ENCODE peak calls at places on chromosome 20, in ten cellular contexts. X is GM20000, K is mesothelial cell of epicardium, F is transverse colon, C is dorsolateral prefrontal cortex, Y is activated B cell treated with CpG ODN at 0.5 μM for 24 hours, V is foreskin fibroblast, I is GM12865, T is nephron progenitor cell, O is HCT116. P is an unnamed sample.

GRCh38 chr20:8722277-8722928 is 346.5 kb upstream of the PLCB4 start:
- DNase-seq in Y (no peak), K (no peak), T (peak; percentile 45), X (peak; percentile 35), C (peak; percentile 27), V (peak; percentile 41), O (peak; percentile 59), F (peak; percentile 10), I (peak; percentile 72), P (no peak)

GRCh38 chr20:25310921-25311728 is 63.2 kb downstream of the PYGB start:
- DNase-seq in Y (no peak), C (no peak), V (peak; percentile 91), K (peak; percentile 5), I (no peak), T (no peak), F (peak; percentile 5), X (no peak), O (no peak), P (no peak)

GRCh38 chr20:49957487-49957938 is 21.3 kb downstream of the RNF114 start:
- DNase-seq in Y (no peak), V (no peak), X (no peak), T (no peak), K (no peak), F (no peak), O (no peak), C (no peak), I (no peak), P (no peak)

GRCh38 chr20:17952692-17953684 is 15.6 kb downstream of the SNX5 start:
- DNase-seq in I (no peak), T (no peak), F (no peak), C (no peak), V (no peak), K (no peak), X (no peak), Y (no peak), O (no peak), P (no peak)

GRCh38 chr20:38043512-38044300 is 10.2 kb downstream of the RPRD1B start:
- DNase-seq in C (no peak), V (peak; percentile 71), Y (no peak), F (no peak), O (no peak), K (no peak), I (no peak), T (no peak), X (no peak), P (no peak)

GRCh38 chr20:38112943-38113294 is 52.2 kb downstream of the TGM2 start:
- DNase-seq in V (no peak), I (no peak), F (no peak), T (no peak), O (no peak), K (no peak), Y (no peak), X (no peak), C (no peak), P (no peak)

GRCh38 chr20:9068232-9068781 is 580 bp upstream of the PLCB4 start:
- DNase-seq in T (peak; percentile 83), C (no peak), V (peak; percentile 24), F (peak; percentile 36), Y (no peak), K (peak; percentile 40), I (no peak), X (no peak), O (no peak), P (peak; percentile 79)

GRCh38 chr20:8963330-8963729 is 105.6 kb upstream of the PLCB4 start:
- DNase-seq in T (no peak), V (no peak), C (no peak), K (no peak), F (no peak), I (no peak), X (no peak), O (no peak), Y (no peak), P (no peak)

GRCh38 chr20:49964964-49965780 is 17.6 kb upstream of the SNAI1 start:
- DNase-seq in I (peak; percentile 66), O (peak; percentile 54), K (no peak), X (peak; percentile 62), C (no peak), V (no peak), F (peak; percentile 31), T (peak; percentile 59), Y (no peak), P (no peak)

GRCh38 chr20:17150858-17151257 is 76.0 kb upstream of the PCSK2 start:
- DNase-seq in I (no peak), F (no peak), K (no peak), C (no peak), Y (no peak), X (no peak), O (no peak), V (no peak), T (no peak), P (no peak)

GRCh38 chr20:44750081-44750805 is 4.6 kb downstream of the KCNK15 start:
- DNase-seq in V (no peak), C (no peak), X (no peak), Y (no peak), O (no peak), K (no peak), I (no peak), T (no peak), F (no peak), P (no peak)
- TF ChIP-seq CTCF in V (no peak), C (no peak), X (peak; percentile 17), Y (no peak), O (peak; percentile 16), K (no peak), I (no peak), T (no peak), F (peak; percentile 31), P (no peak)

GRCh38 chr20:63124782-63125580 is 91.0 kb downstream of the YTHDF1 start:
- DNase-seq in T (peak; percentile 0), F (no peak), C (no peak), I (no peak), V (no peak), O (no peak), Y (no peak), K (peak; percentile 5), X (no peak), P (peak; percentile 63)
- TF ChIP-seq CTCF in T (no peak), F (no peak), C (no peak), I (no peak), V (no peak), O (no peak), Y (no peak), K (no peak), X (no peak), P (no peak)

GRCh38 chr20:46119547-46119946 is 1.4 kb downstream of the CD40 start:
- DNase-seq in T (no peak), O (no peak), X (no peak), Y (no peak), C (no peak), K (no peak), F (no peak), V (no peak), I (no peak), P (no peak)

GRCh38 chr20:46119028-46119546 is 973 bp downstream of the CD40 start:
- DNase-seq in C (no peak), T (no peak), F (no peak), Y (peak; percentile 53), V (no peak), X (peak; percentile 61), O (no peak), K (no peak), I (peak; percentile 79), P (no peak)

GRCh38 chr20:46117704-46118467 is at the start of gene CD40:
- DNase-seq in C (peak; percentile 40), F (peak; percentile 88), K (peak; percentile 61), X (peak; percentile 89), Y (peak; percentile 91), T (peak; percentile 84), I (peak; percentile 92), O (peak; percentile 68), V (peak; percentile 73), P (no peak)

GRCh38 chr20:46120136-46120535 is 2.0 kb downstream of the CD40 start:
- DNase-seq in I (no peak), V (no peak), T (no peak), F (no peak), K (no peak), C (no peak), Y (no peak), O (no peak), X (no peak), P (no peak)

DNA sequence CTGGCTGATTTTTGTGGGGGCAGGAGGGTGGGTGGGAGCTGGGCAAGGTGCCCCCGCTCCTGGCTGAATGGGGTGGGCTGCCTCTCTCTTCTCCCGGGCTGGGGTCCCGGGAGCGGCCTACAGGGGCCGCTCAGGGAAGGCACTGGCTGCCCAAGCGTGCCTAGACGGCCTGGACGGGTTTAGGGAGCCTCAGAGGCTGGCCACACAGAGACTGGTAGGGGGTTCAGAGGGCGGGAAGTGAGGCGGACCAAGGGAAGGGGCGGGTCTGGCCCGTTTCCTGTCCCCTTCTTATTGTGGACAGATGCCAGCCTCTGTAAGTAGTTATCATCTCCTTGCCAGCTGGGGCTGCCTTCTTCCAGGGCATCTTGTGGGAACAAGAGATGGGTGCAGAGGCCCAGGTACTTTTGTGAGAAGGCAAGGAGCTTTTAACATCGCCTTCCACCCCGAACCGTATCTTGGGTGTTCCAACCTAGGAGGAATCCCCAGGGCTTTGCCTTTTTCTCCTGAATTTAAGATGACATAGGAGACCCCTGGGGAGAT is 437 bp downstream of the CD40 start:
- DNase-seq in I (peak; percentile 75), X (peak; percentile 47), F (peak; percentile 46), C (no peak), T (peak; percentile 20), K (no peak), O (no peak), V (no peak), Y (peak; percentile 65), P (no peak)
- TF ChIP-seq CTCF in I (no peak), X (no peak), F (no peak), C (no peak), T (no peak), K (no peak), O (no peak), V (no peak), Y (no peak), P (no peak)

DNA sequence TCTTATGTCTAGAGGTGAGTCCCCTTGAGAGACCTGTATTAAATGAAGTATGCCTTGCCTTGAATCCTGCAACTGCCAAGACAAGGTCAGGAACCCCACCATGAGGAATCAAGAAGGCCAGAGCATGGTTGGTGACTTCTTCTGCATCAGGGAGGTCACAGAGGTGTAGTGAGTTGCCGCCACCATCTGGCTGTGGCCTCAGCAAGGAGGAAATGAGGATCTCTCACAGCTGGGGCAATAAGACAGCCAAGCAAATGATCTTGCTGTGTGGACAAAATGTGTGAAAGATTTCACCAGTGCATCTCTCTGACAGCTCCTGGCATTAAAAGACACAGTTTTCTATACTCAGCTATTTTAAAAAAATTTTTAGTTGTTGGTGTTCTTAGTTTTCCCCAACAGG is 611.0 kb downstream of the DOK5 start:
- DNase-seq in T (no peak), X (no peak), C (no peak), F (no peak), K (no peak), Y (no peak), I (no peak), O (no peak), V (no peak), P (no peak)
- TF ChIP-seq CTCF in T (no peak), X (no peak), C (no peak), F (no peak), K (no peak), Y (no peak), I (no peak), O (no peak), V (no peak), P (no peak)